ENCODE peak calls at places on chromosome 17, in five cellular contexts. One of them, this sample, is unnamed.

GRCh38 chr17:76276069-76276431 is 10.9 kb downstream of the UBALD2 start:
- DNase-seq in HAP-1: no peak
- DNase-seq in fibroblast of mammary gland: no peak
- DNase-seq in H1: no peak
- DNase-seq in uterus: no peak
- DNase-seq in this sample: no peak

GRCh38 chr17:27351741-27352140 is 57.8 kb downstream of the WSB1 start:
- DNase-seq in HAP-1: no peak
- DNase-seq in fibroblast of mammary gland: no peak
- DNase-seq in H1: no peak
- DNase-seq in uterus: no peak
- DNase-seq in this sample: no peak

GRCh38 chr17:80959330-80960036 is 32.2 kb upstream of the CHMP6 start:
- DNase-seq in HAP-1: no peak
- DNase-seq in fibroblast of mammary gland: peak; percentile 41
- DNase-seq in H1: no peak
- DNase-seq in uterus: peak; percentile 95
- DNase-seq in this sample: no peak

GRCh38 chr17:50026901-50027638 is 28.8 kb upstream of the ITGA3 start:
- DNase-seq in HAP-1: peak; percentile 87
- DNase-seq in fibroblast of mammary gland: peak; percentile 82
- DNase-seq in H1: peak; percentile 44
- DNase-seq in uterus: peak; percentile 82
- DNase-seq in this sample: peak; percentile 80

GRCh38 chr17:19590912-19591551 is 57.4 kb downstream of the SLC47A1 start:
- DNase-seq in HAP-1: peak; percentile 21
- DNase-seq in fibroblast of mammary gland: no peak
- DNase-seq in H1: no peak
- DNase-seq in uterus: no peak
- DNase-seq in this sample: no peak

GRCh38 chr17:36839256-36839655 is 98.0 kb upstream of the LHX1 start:
- DNase-seq in HAP-1: no peak
- DNase-seq in fibroblast of mammary gland: no peak
- DNase-seq in H1: no peak
- DNase-seq in uterus: no peak
- DNase-seq in this sample: no peak

GRCh38 chr17:76597156-76598003 is 11.7 kb upstream of the ST6GALNAC2 start:
- DNase-seq in HAP-1: no peak
- DNase-seq in fibroblast of mammary gland: no peak
- DNase-seq in H1: no peak
- DNase-seq in uterus: no peak
- DNase-seq in this sample: no peak

GRCh38 chr17:80749611-80750010 is 205.0 kb downstream of the RPTOR start:
- DNase-seq in HAP-1: no peak
- DNase-seq in fibroblast of mammary gland: no peak
- DNase-seq in H1: no peak
- DNase-seq in uterus: no peak
- DNase-seq in this sample: no peak

GRCh38 chr17:41211845-41212466 is 14.5 kb upstream of the KRTAP9-2 start:
- DNase-seq in HAP-1: no peak
- DNase-seq in fibroblast of mammary gland: peak; percentile 82
- DNase-seq in H1: no peak
- DNase-seq in uterus: no peak
- DNase-seq in this sample: no peak

GRCh38 chr17:40316571-40317344 is 7.8 kb downstream of the RARA start:
- DNase-seq in HAP-1: no peak
- DNase-seq in fibroblast of mammary gland: peak; percentile 77
- DNase-seq in H1: no peak
- DNase-seq in uterus: peak; percentile 83
- DNase-seq in this sample: peak; percentile 82

GRCh38 chr17:71063559-71063958 is 894.2 kb downstream of the KCNJ2 start:
- DNase-seq in HAP-1: no peak
- DNase-seq in fibroblast of mammary gland: no peak
- DNase-seq in H1: no peak
- DNase-seq in uterus: no peak
- DNase-seq in this sample: no peak

GRCh38 chr17:80785477-80786178 is 206.0 kb upstream of the CHMP6 start:
- DNase-seq in HAP-1: no peak
- DNase-seq in fibroblast of mammary gland: no peak
- DNase-seq in H1: no peak
- DNase-seq in uterus: no peak
- DNase-seq in this sample: no peak

GRCh38 chr17:39804839-39805238 is 59.3 kb downstream of the IKZF3 start:
- DNase-seq in HAP-1: no peak
- DNase-seq in fibroblast of mammary gland: no peak
- DNase-seq in H1: no peak
- DNase-seq in uterus: no peak
- DNase-seq in this sample: no peak

GRCh38 chr17:66654341-66654740 is 180.6 kb upstream of the CACNG5 start:
- DNase-seq in HAP-1: no peak
- DNase-seq in fibroblast of mammary gland: peak; percentile 84
- DNase-seq in H1: no peak
- DNase-seq in uterus: no peak
- DNase-seq in this sample: no peak

GRCh38 chr17:67563692-67564228 is 154.0 kb upstream of the NOL11 start:
- DNase-seq in HAP-1: no peak
- DNase-seq in fibroblast of mammary gland: no peak
- DNase-seq in H1: no peak
- DNase-seq in uterus: no peak
- DNase-seq in this sample: no peak

GRCh38 chr17:30241051-30241450 is 5.6 kb upstream of the SLC6A4 start:
- DNase-seq in HAP-1: no peak
- DNase-seq in fibroblast of mammary gland: no peak
- DNase-seq in H1: no peak
- DNase-seq in uterus: no peak
- DNase-seq in this sample: no peak

GRCh38 chr17:78305801-78306200 is 54.1 kb downstream of the SOCS3 start:
- DNase-seq in HAP-1: no peak
- DNase-seq in fibroblast of mammary gland: no peak
- DNase-seq in H1: no peak
- DNase-seq in uterus: no peak
- DNase-seq in this sample: no peak

GRCh38 chr17:27631409-27631755 is 394 bp downstream of the LGALS9 start:
- DNase-seq in HAP-1: no peak
- DNase-seq in fibroblast of mammary gland: no peak
- DNase-seq in H1: no peak
- DNase-seq in uterus: no peak
- DNase-seq in this sample: no peak

GRCh38 chr17:40646791-40647548 is 648 bp downstream of the SMARCE1 start:
- DNase-seq in HAP-1: peak; percentile 47
- DNase-seq in fibroblast of mammary gland: peak; percentile 49
- DNase-seq in H1: no peak
- DNase-seq in uterus: no peak
- DNase-seq in this sample: peak; percentile 48

GRCh38 chr17:39404542-39405378 is 3.3 kb upstream of the FBXL20 start:
- DNase-seq in HAP-1: no peak
- DNase-seq in fibroblast of mammary gland: peak; percentile 93
- DNase-seq in H1: no peak
- DNase-seq in uterus: no peak
- DNase-seq in this sample: peak; percentile 85

GRCh38 chr17:82803606-82804005 is 36.2 kb downstream of the ZNF750 start:
- DNase-seq in HAP-1: no peak
- DNase-seq in fibroblast of mammary gland: no peak
- DNase-seq in H1: no peak
- DNase-seq in uterus: no peak
- DNase-seq in this sample: no peak

GRCh38 chr17:44787271-44787940 is 28.6 kb downstream of the ADAM11 start:
- DNase-seq in HAP-1: no peak
- DNase-seq in fibroblast of mammary gland: no peak
- DNase-seq in H1: no peak
- DNase-seq in uterus: no peak
- DNase-seq in this sample: no peak

GRCh38 chr17:60493847-60494321 is 32.2 kb downstream of the APPBP2 start:
- DNase-seq in HAP-1: no peak
- DNase-seq in fibroblast of mammary gland: peak; percentile 18
- DNase-seq in H1: no peak
- DNase-seq in uterus: no peak
- DNase-seq in this sample: no peak

GRCh38 chr17:17691468-17692263 is 10.4 kb downstream of the RAI1 start:
- DNase-seq in HAP-1: peak; percentile 51
- DNase-seq in fibroblast of mammary gland: no peak
- DNase-seq in H1: no peak
- DNase-seq in uterus: no peak
- DNase-seq in this sample: no peak

GRCh38 chr17:83067718-83068261 is 11.6 kb upstream of the METRNL start:
- DNase-seq in HAP-1: no peak
- DNase-seq in fibroblast of mammary gland: no peak
- DNase-seq in H1: no peak
- DNase-seq in uterus: no peak
- DNase-seq in this sample: peak; percentile 50

GRCh38 chr17:2909164-2909852 is 113.1 kb downstream of the RAP1GAP2 start:
- DNase-seq in HAP-1: no peak
- DNase-seq in fibroblast of mammary gland: no peak
- DNase-seq in H1: no peak
- DNase-seq in uterus: no peak
- DNase-seq in this sample: no peak

GRCh38 chr17:16475196-16475704 is 16.7 kb downstream of the LRRC75A start:
- DNase-seq in HAP-1: no peak
- DNase-seq in fibroblast of mammary gland: no peak
- DNase-seq in H1: no peak
- DNase-seq in uterus: no peak
- DNase-seq in this sample: no peak

GRCh38 chr17:2484876-2485275 is 26.8 kb downstream of the METTL16 start:
- DNase-seq in HAP-1: peak; percentile 64
- DNase-seq in fibroblast of mammary gland: no peak
- DNase-seq in H1: no peak
- DNase-seq in uterus: no peak
- DNase-seq in this sample: peak; percentile 13

This sample was measured in cardiac muscle cell.